ENCODE peak calls at places on chromosomes 4 and X, in five cellular contexts. H is left ventricle myocardium superior; P is Right ventricle myocardium inferior; W is activated B cell treated with CpG ODN at 0.5 μM for 24 hours; N is stimulated activated naive B cell treated with anti-CD40 and anti-IgM and Interleukin-4, amounts not matched to agents 10 μg/mL and 1 μg/mL and 100 μg/mL, for 72 hours. X is an unnamed sample.

GRCh38 chr4:147780137-147780777 is 48.4 kb downstream of the ARHGAP10 start:
- ATAC-seq in H (peak; percentile 50), P (peak; percentile 60), W (peak; percentile 56), N (peak; percentile 92), X (peak; percentile 83)

GRCh38 chr4:78781925-78782324 is 5.8 kb downstream of the BMP2K start:
- ATAC-seq in H (no peak), P (no peak), W (no peak), N (peak; percentile 53), X (no peak)

GRCh38 chr4:101009471-101009870 is 337.9 kb downstream of the PPP3CA start:
- ATAC-seq in H (no peak), P (no peak), W (no peak), N (no peak), X (no peak)

GRCh38 chr4:157012781-157013180 is 41.2 kb upstream of the PDGFC start:
- ATAC-seq in H (no peak), P (no peak), W (no peak), N (no peak), X (no peak)

GRCh38 chr4:170776983-170777382 is 687.2 kb upstream of the AADAT start:
- ATAC-seq in H (no peak), P (no peak), W (no peak), N (no peak), X (no peak)

GRCh38 chr4:41050116-41050515 is 164.2 kb downstream of the APBB2 start:
- ATAC-seq in H (peak; percentile 24), P (peak; percentile 40), W (no peak), N (no peak), X (no peak)

GRCh38 chrX:39813631-39814246 is 284.0 kb downstream of the BCOR start:
- ATAC-seq in H (peak; percentile 93), P (peak; percentile 92), W (no peak), N (no peak), X (no peak)

GRCh38 chrX:150692837-150693781 is at the start of gene MTMR1:
- ATAC-seq in H (peak; percentile 88), P (peak; percentile 71), W (peak; percentile 51), N (peak; percentile 57), X (peak; percentile 84)

GRCh38 chrX:19515615-19516105 is 352 bp upstream of the MAP3K15 start:
- ATAC-seq in H (no peak), P (no peak), W (no peak), N (no peak), X (no peak)

GRCh38 chr4:172865531-172866127 is 303.0 kb upstream of the GALNT7 start:
- ATAC-seq in H (no peak), P (no peak), W (no peak), N (no peak), X (no peak)

GRCh38 chr4:139153411-139154133 is 23.4 kb downstream of the ELF2 start:
- ATAC-seq in H (no peak), P (no peak), W (no peak), N (no peak), X (no peak)

GRCh38 chr4:1216076-1216614 is 32.8 kb downstream of the CTBP1 start:
- ATAC-seq in H (no peak), P (no peak), W (no peak), N (no peak), X (no peak)

GRCh38 chr4:26573389-26573794 is 10.5 kb upstream of the TBC1D19 start:
- ATAC-seq in H (no peak), P (no peak), W (no peak), N (no peak), X (no peak)

GRCh38 chrX:142186103-142186502 is 19.0 kb downstream of the MAGEC2 start:
- ATAC-seq in H (no peak), P (no peak), W (no peak), N (no peak), X (no peak)

GRCh38 chr4:174503079-174503724 is 19.1 kb downstream of the HPGD start:
- ATAC-seq in H (no peak), P (no peak), W (no peak), N (no peak), X (no peak)

GRCh38 chrX:12701625-12702024 is 89.6 kb upstream of the PRPS2 start:
- ATAC-seq in H (peak; percentile 66), P (no peak), W (peak; percentile 58), N (peak; percentile 81), X (no peak)

GRCh38 chr4:37685211-37685725 is 908 bp downstream of the RELL1 start:
- ATAC-seq in H (no peak), P (no peak), W (no peak), N (no peak), X (no peak)

GRCh38 chr4:3405176-3405575 is 36.6 kb upstream of the HGFAC start:
- ATAC-seq in H (no peak), P (no peak), W (no peak), N (no peak), X (no peak)

GRCh38 chr4:145487626-145488025 is 6.0 kb downstream of the SMAD1 start:
- ATAC-seq in H (no peak), P (no peak), W (peak; percentile 81), N (peak; percentile 98), X (peak; percentile 91)